ENCODE peak calls at places on chromosomes 1 and 21, in eight cellular contexts. U is H54, K is tibial nerve, Q is stomach, V is testis, S is ovary, B is IMR-90, R is body of pancreas. E is an unnamed sample.

GRCh38 chr21:44298301-44298700 is 1.6 kb upstream of the PFKL start:
- DNase-seq in R (no peak), U (no peak), K (no peak), B (peak; percentile 7), S (no peak), Q (no peak), V (no peak), E (no peak)

GRCh38 chr1:170668301-170668789 is 4.4 kb downstream of the PRRX1 start:
- DNase-seq in V (no peak), R (no peak), S (peak; percentile 19), K (no peak), B (no peak), U (no peak), Q (no peak), E (no peak)

GRCh38 chr1:119091618-119092017 is 48.8 kb downstream of the WARS2 start:
- DNase-seq in U (no peak), K (no peak), Q (no peak), S (no peak), V (no peak), B (no peak), R (no peak), E (no peak)

GRCh38 chr1:9600861-9601834 is 12.4 kb downstream of the TMEM201 start:
- DNase-seq in Q (no peak), K (no peak), R (no peak), U (no peak), V (no peak), B (no peak), S (no peak), E (no peak)

GRCh38 chr21:16084776-16085364 is 355.1 kb downstream of the USP25 start:
- DNase-seq in R (no peak), K (peak; percentile 45), V (peak; percentile 48), U (no peak), B (peak; percentile 70), S (no peak), Q (no peak), E (no peak)

GRCh38 chr1:45378184-45378583 is 37.9 kb upstream of the MUTYH start:
- DNase-seq in K (no peak), Q (no peak), S (no peak), R (no peak), U (no peak), B (no peak), V (no peak), E (no peak)

GRCh38 chr1:9557624-9558023 is 18.4 kb downstream of the SLC25A33 start:
- DNase-seq in R (no peak), B (no peak), U (no peak), S (no peak), V (no peak), Q (no peak), K (no peak), E (no peak)

GRCh38 chr1:33634806-33635205 is 162.4 kb downstream of the ZSCAN20 start:
- DNase-seq in V (peak; percentile 58), K (peak; percentile 15), S (no peak), Q (peak; percentile 56), R (peak; percentile 66), B (peak; percentile 7), U (no peak), E (peak; percentile 22)

GRCh38 chr1:200628223-200628868 is 7.8 kb upstream of the KIF14 start:
- DNase-seq in B (no peak), R (no peak), K (no peak), S (no peak), Q (no peak), U (no peak), V (no peak), E (no peak)

GRCh38 chr1:156914440-156914856 is 6.0 kb upstream of the LRRC71 start:
- DNase-seq in V (no peak), U (no peak), S (no peak), B (peak; percentile 57), Q (no peak), R (no peak), K (no peak), E (peak; percentile 26)

GRCh38 chr21:15480160-15480559 is 249.6 kb upstream of the USP25 start:
- DNase-seq in S (no peak), K (no peak), U (no peak), V (no peak), B (no peak), R (no peak), Q (no peak), E (no peak)

GRCh38 chr1:154272999-154273563 is 652 bp downstream of the HAX1 start:
- DNase-seq in R (no peak), V (no peak), Q (no peak), U (no peak), B (no peak), S (no peak), K (no peak), E (no peak)

GRCh38 chr21:46021978-46022544 is 40.5 kb downstream of the COL6A1 start:
- DNase-seq in Q (peak; percentile 25), V (peak; percentile 62), U (no peak), S (peak; percentile 65), B (no peak), K (peak; percentile 44), R (no peak), E (no peak)

GRCh38 chr1:8706995-8707396 is 110.4 kb downstream of the RERE start:
- DNase-seq in K (no peak), U (no peak), V (no peak), R (no peak), Q (no peak), B (peak; percentile 32), S (no peak), E (no peak)

GRCh38 chr1:51966559-51966958 is 23.9 kb downstream of the RAB3B start:
- DNase-seq in V (no peak), S (no peak), K (no peak), Q (no peak), B (no peak), U (no peak), R (no peak), E (no peak)

GRCh38 chr21:44872568-44873355 is 728 bp downstream of the PTTG1IP start:
- DNase-seq in B (peak; percentile 46), R (peak; percentile 47), U (no peak), K (no peak), Q (peak; percentile 38), S (peak; percentile 57), V (peak; percentile 57), E (peak; percentile 71)

GRCh38 chr1:246784621-246785535 is 60.7 kb downstream of the SCCPDH start:
- DNase-seq in B (peak; percentile 47), K (peak; percentile 29), R (no peak), V (no peak), Q (no peak), S (no peak), U (peak; percentile 23), E (no peak)

GRCh38 chr1:36876990-36877389 is 157.3 kb downstream of the GRIK3 start:
- DNase-seq in Q (no peak), U (no peak), K (no peak), B (no peak), R (no peak), S (no peak), V (no peak), E (no peak)

DNA sequence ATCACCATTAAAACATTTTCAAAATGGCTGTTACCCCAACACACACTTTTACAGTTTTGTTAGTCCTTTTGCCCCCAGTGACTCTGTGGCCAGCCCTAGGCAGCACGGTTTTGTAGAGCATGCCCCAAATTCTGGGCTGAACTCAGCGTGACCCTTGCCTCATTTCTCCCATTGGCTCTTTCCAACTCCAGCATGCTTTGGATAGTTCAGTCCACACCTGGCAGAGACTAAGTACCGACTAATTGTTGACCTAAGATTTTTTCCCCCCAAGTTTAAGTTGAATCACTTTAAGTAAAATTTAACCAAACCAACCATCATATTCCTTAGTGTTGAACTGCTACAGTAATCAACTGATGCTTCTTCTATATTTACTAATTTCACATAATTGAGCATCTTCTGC is 62.4 kb upstream of the LRRC8B start:
- DNase-seq in V (no peak), S (no peak), B (no peak), K (no peak), U (no peak), R (no peak), Q (no peak), E (no peak)
- TF ChIP-seq POLR2A in V (no peak), S (no peak), B (no peak), K (no peak), U (no peak), R (no peak), Q (no peak), E (no peak)

GRCh38 chr1:110343249-110343648 is 4.1 kb downstream of the RBM15 start:
- DNase-seq in U (no peak), K (no peak), S (no peak), R (no peak), Q (no peak), B (no peak), V (no peak), E (no peak)

GRCh38 chr1:110339427-110340206 is 440 bp downstream of the RBM15 start:
- DNase-seq in U (peak; percentile 17), K (peak; percentile 30), R (peak; percentile 58), B (peak; percentile 54), Q (peak; percentile 51), S (peak; percentile 53), V (peak; percentile 72), E (peak; percentile 86)

GRCh38 chr1:110341872-110342331 is 2.7 kb downstream of the RBM15 start:
- DNase-seq in V (no peak), Q (no peak), U (no peak), B (no peak), R (no peak), K (no peak), S (no peak), E (peak; percentile 33)

GRCh38 chr1:110340207-110340468 is 961 bp downstream of the RBM15 start:
- DNase-seq in Q (no peak), R (no peak), S (no peak), B (no peak), V (no peak), U (no peak), K (no peak), E (no peak)

DNA sequence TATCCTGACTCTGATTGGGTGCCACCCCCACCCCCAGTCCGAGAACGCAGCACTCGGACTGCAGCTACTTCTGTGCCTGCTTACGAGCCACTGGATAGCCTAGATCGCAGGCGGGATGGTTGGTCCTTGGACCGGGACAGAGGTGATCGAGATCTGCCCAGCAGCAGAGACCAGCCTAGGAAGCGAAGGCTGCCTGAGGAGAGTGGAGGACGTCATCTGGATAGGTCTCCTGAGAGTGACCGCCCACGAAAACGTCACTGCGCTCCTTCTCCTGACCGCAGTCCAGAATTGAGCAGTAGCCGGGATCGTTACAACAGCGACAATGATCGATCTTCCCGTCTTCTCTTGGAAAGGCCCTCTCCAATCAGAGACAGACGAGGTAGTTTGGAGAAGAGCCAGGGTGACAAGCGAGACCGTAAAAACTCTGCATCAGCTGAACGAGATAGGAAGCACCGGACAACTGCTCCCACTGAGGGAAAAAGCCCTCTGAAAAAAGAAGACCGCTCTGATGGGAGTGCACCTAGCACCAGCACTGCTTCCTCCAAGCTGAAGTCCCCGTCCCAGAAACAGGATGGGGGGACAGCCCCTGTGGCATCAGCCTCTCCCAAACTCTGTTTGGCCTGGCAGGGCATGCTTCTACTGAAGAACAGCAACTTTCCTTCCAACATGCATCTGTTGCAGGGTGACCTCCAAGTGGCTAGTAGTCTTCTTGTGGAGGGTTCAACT is 2.1 kb downstream of the RBM15 start:
- DNase-seq in Q (no peak), U (no peak), V (no peak), B (no peak), K (no peak), R (no peak), S (peak; percentile 31), E (no peak)
- TF ChIP-seq POLR2A in Q (no peak), U (no peak), V (no peak), B (no peak), K (no peak), R (no peak), S (no peak), E (peak; percentile 26)

GRCh38 chr1:19262047-19262446 is 10.4 kb downstream of the MRTO4 start:
- DNase-seq in R (no peak), S (no peak), K (no peak), Q (no peak), U (no peak), B (no peak), V (no peak), E (no peak)
- TF ChIP-seq POLR2A in R (no peak), S (no peak), K (no peak), Q (no peak), U (no peak), B (no peak), V (no peak), E (no peak)

GRCh38 chr1:181033799-181034391 is at the start of gene MR1:
- DNase-seq in U (peak; percentile 71), V (peak; percentile 46), S (no peak), Q (no peak), K (peak; percentile 67), R (peak; percentile 24), B (peak; percentile 83), E (peak; percentile 92)
- TF ChIP-seq POLR2A in U (peak; percentile 42), V (no peak), S (peak; percentile 54), Q (no peak), K (no peak), R (peak; percentile 55), B (no peak), E (peak; percentile 93)

E was measured in erythroblast.